ENCODE peak calls at places on chromosome 11, in four cellular contexts. K, D, B and H are unnamed samples.

GRCh38 chr11:64141081-64141783 is 24.7 kb downstream of the MACROD1 start:
- DNase-seq in K (no peak), D (no peak), B (no peak), H (no peak)

GRCh38 chr11:94884322-94884721 is 89.0 kb downstream of the CWC15 start:
- DNase-seq in K (no peak), D (no peak), B (no peak), H (no peak)

GRCh38 chr11:114399490-114399889 is 821 bp downstream of the C11orf71 start:
- DNase-seq in K (no peak), D (no peak), B (no peak), H (no peak)

GRCh38 chr11:44986315-44986714 is 35.6 kb upstream of the TP53I11 start:
- DNase-seq in K (no peak), D (no peak), B (no peak), H (no peak)

GRCh38 chr11:115324569-115325432 is 179.4 kb downstream of the CADM1 start:
- DNase-seq in K (peak), D (peak), B (no peak), H (no peak)

GRCh38 chr11:103601230-103601846 is 435.1 kb upstream of the DDI1 start:
- DNase-seq in K (peak), D (peak), B (no peak), H (no peak)

GRCh38 chr11:64849600-64850356 is 5.3 kb upstream of the CDC42BPG start:
- DNase-seq in K (no peak), D (no peak), B (no peak), H (no peak)

GRCh38 chr11:65870706-65871681 is 1.6 kb downstream of the EFEMP2 start:
- DNase-seq in K (no peak), D (no peak), B (no peak), H (no peak)

GRCh38 chr11:95338430-95338991 is 107.5 kb upstream of the SESN3 start:
- DNase-seq in K (no peak), D (peak), B (no peak), H (peak)

GRCh38 chr11:132874638-132875037 is 657.7 kb downstream of the OPCML start:
- DNase-seq in K (no peak), D (peak), B (no peak), H (no peak)

GRCh38 chr11:61711493-61711892 is 31.3 kb downstream of the DAGLA start:
- DNase-seq in K (no peak), D (no peak), B (no peak), H (no peak)

GRCh38 chr11:120404495-120404894 is 68.3 kb downstream of the ARHGEF12 start:
- DNase-seq in K (no peak), D (no peak), B (no peak), H (no peak)

GRCh38 chr11:134609361-134610115 is 197.5 kb upstream of the B3GAT1 start:
- DNase-seq in K (no peak), D (no peak), B (no peak), H (no peak)

GRCh38 chr11:108319541-108320145 is 96.8 kb downstream of the ATM start:
- DNase-seq in K (no peak), D (no peak), B (no peak), H (no peak)

GRCh38 chr11:121521145-121522042 is 68.6 kb upstream of the SORL1-AS1 start:
- DNase-seq in K (no peak), D (no peak), B (no peak), H (no peak)

GRCh38 chr11:86570020-86570419 is 102.4 kb downstream of the ME3 start:
- DNase-seq in K (no peak), D (no peak), B (no peak), H (no peak)

GRCh38 chr11:105181100-105181499 is 41.5 kb upstream of the CARD18 start:
- DNase-seq in K (peak), D (peak), B (no peak), H (no peak)

GRCh38 chr11:65390099-65390941 is 3.9 kb downstream of the FRMD8 start:
- DNase-seq in K (no peak), D (no peak), B (no peak), H (no peak)

GRCh38 chr11:122656073-122656630 is 630 bp downstream of the UBASH3B start:
- DNase-seq in K (peak), D (no peak), B (peak), H (peak)

GRCh38 chr11:113873241-113873626 is 2.1 kb downstream of the USP28 start:
- DNase-seq in K (no peak), D (no peak), B (no peak), H (no peak)

GRCh38 chr11:126636911-126637799 is 281.7 kb downstream of the ST3GAL4 start:
- DNase-seq in K (no peak), D (no peak), B (no peak), H (no peak)

GRCh38 chr11:104061851-104062521 is 25.5 kb downstream of the DDI1 start:
- DNase-seq in K (no peak), D (no peak), B (no peak), H (no peak)

GRCh38 chr11:3644817-3645235 is at the start of gene ART1:
- DNase-seq in K (peak), D (no peak), B (no peak), H (no peak)